ENCODE peak calls at places on chromosomes 5 and 9, in four cellular contexts. Y, K, X and A are unnamed samples.
A peak's percentile ranks its signal among the peaks of the same experiment; 100 is the strongest.

GRCh38 chr9:19493174-19493811 is 84.5 kb downstream of the ACER2 start:
- DNase-seq in Y (peak; percentile 79), K (peak; percentile 86), X (no peak), A (peak; percentile 69)

GRCh38 chr5:53438486-53439472 is 41.6 kb upstream of the FST start:
- DNase-seq in Y (no peak), K (no peak), X (no peak), A (no peak)

GRCh38 chr9:82923410-82924242 is 139.3 kb downstream of the RASEF start:
- DNase-seq in Y (no peak), K (no peak), X (no peak), A (no peak)

GRCh38 chr5:100667021-100667671 is 132.0 kb downstream of the FAM174A start:
- DNase-seq in Y (no peak), K (no peak), X (no peak), A (no peak)

GRCh38 chr9:95091971-95092320 is 225.6 kb downstream of the FANCC start:
- DNase-seq in Y (no peak), K (no peak), X (no peak), A (no peak)

GRCh38 chr9:86926130-86926529 is 21.2 kb downstream of the GAS1 start:
- DNase-seq in Y (no peak), K (no peak), X (no peak), A (no peak)

GRCh38 chr5:104355350-104355749 is 792.8 kb upstream of the NUDT12 start:
- DNase-seq in Y (no peak), K (no peak), X (no peak), A (no peak)

GRCh38 chr5:44942524-44943001 is 133.8 kb downstream of the MRPS30 start:
- DNase-seq in Y (no peak), K (no peak), X (no peak), A (no peak)

GRCh38 chr5:354581-355378 is 33.3 kb downstream of the AHRR start:
- DNase-seq in Y (no peak), K (no peak), X (no peak), A (no peak)

GRCh38 chr5:622946-623522 is 10.9 kb downstream of the CEP72 start:
- DNase-seq in Y (no peak), K (no peak), X (peak; percentile 57), A (no peak)

GRCh38 chr9:18379073-18379811 is 94.7 kb upstream of the ADAMTSL1 start:
- DNase-seq in Y (no peak), K (no peak), X (no peak), A (no peak)

GRCh38 chr9:1869843-1870242 is 145.3 kb upstream of the SMARCA2 start:
- DNase-seq in Y (no peak), K (no peak), X (no peak), A (no peak)

GRCh38 chr5:124274949-124275348 is 471.5 kb downstream of the ZNF608 start:
- DNase-seq in Y (no peak), K (no peak), X (no peak), A (no peak)

GRCh38 chr5:132270345-132270685 is 12.8 kb downstream of the PDLIM4 start:
- DNase-seq in Y (no peak), K (no peak), X (no peak), A (no peak)

GRCh38 chr9:8816361-8816760 is 1016.8 kb upstream of the DMAC1 start:
- DNase-seq in Y (no peak), K (no peak), X (no peak), A (no peak)

GRCh38 chr5:173735171-173735570 is 118.7 kb upstream of the BOD1 start:
- DNase-seq in Y (no peak), K (no peak), X (no peak), A (no peak)

GRCh38 chr9:37974506-37975173 is 70.7 kb upstream of the SLC25A51 start:
- DNase-seq in Y (no peak), K (no peak), X (no peak), A (no peak)

GRCh38 chr5:135154197-135154596 is 120.2 kb upstream of the PITX1 start:
- DNase-seq in Y (no peak), K (no peak), X (no peak), A (no peak)

GRCh38 chr5:132500931-132501628 is 10.5 kb upstream of the IRF1 start:
- DNase-seq in Y (peak; percentile 55), K (peak; percentile 12), X (peak; percentile 85), A (peak; percentile 70)

GRCh38 chr9:34124923-34125322 is 1.6 kb downstream of the DCAF12 start:
- DNase-seq in Y (no peak), K (no peak), X (no peak), A (no peak)

GRCh38 chr5:44774279-44774880 is 34.4 kb upstream of the MRPS30 start:
- DNase-seq in Y (no peak), K (no peak), X (no peak), A (no peak)

GRCh38 chr5:139368613-139369012 is 14.5 kb downstream of the SLC23A1 start:
- DNase-seq in Y (no peak), K (no peak), X (no peak), A (no peak)

DNA sequence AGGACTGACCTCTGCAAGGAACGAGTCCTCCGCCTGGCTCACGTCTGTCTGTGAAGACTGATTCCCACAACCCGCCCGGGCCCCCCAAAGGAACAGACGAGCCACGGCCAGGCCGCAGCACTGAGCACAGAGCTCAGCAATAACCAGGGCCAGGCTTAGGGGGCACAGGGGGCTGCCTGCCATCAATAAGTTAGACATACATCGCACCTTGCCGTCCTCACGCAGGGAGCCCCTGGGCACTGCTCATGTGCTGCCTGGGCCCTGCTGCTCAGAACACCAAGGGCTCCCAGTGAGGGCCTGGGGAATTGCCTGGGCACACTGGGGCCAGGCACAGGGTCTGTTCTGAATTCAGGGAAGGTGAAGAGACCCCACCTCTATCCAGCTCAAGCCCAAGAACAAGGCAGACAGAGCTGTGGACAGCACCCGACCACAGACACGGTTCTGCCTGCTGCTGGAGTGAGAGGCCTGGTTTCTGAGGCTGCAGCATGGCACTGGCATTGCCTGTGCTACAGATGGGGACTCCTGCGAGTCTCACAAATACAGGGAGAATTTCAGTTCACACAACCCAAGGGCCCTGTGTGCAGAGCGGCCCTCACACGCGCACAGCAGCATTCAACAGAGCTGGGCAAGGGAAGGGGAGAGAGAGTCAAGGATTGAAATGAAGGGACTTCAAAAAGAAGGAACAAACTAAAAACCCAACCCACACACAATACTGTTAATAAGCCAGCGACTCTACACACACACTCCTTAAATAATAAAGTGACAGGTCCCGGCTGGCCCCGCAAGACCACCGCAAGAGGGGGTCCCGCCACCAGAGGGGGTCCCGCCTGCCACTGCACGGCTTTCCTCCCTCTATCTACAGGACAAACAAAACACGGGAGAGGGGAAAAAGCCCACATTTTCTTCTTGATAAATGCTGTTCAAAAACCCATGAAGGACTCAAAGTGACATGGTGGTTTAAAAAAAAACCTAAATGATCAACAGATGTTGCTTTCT is 32.0 kb downstream of the PRRT1B start:
- DNase-seq in Y (no peak), K (no peak), X (no peak), A (no peak)
- H3K27ac ChIP-seq in Y (no peak overlapping the region), K (no peak overlapping the region), X (no peak overlapping the region), A (no peak overlapping the region)

GRCh38 chr5:74630387-74631087 is 10.0 kb downstream of the ENC1 start:
- DNase-seq in Y (no peak), K (no peak), X (no peak), A (no peak)

GRCh38 chr5:74626386-74627222 is 13.9 kb downstream of the ENC1 start:
- DNase-seq in Y (no peak), K (no peak), X (no peak), A (no peak)

GRCh38 chr5:74627511-74628120 is 12.9 kb downstream of the ENC1 start:
- DNase-seq in Y (no peak), K (no peak), X (no peak), A (no peak)

GRCh38 chr5:74631088-74631960 is 9.2 kb downstream of the ENC1 start:
- DNase-seq in Y (no peak), K (no peak), X (no peak), A (no peak)

DNA sequence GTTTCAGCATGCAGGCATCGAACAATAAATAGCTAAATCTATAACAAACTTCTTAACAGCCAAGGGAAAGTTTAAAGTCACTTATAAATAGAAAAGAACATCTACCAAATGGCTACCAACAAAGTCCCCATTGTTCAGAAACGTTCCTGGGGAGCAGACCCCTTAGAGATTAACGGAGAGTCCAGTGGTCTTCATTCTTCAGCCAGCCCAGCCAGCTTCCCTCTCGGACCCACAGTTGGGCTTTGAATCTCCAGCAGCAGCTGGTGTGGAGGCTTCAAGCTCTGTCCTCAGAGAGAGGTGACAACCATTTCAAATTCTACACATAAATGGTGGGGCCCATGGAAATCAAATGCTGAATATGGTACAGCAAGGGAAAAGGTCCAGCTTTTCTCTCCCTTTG is 11.2 kb downstream of the ENC1 start:
- DNase-seq in Y (no peak), K (no peak), X (no peak), A (no peak)
- H3K27ac ChIP-seq in Y (no peak overlapping the region), K (no peak overlapping the region), X (no peak overlapping the region), A (no peak overlapping the region)

GRCh38 chr5:178383919-178384814 is 151.6 kb upstream of the PHYKPL start:
- DNase-seq in Y (peak; percentile 27), K (no peak), X (no peak), A (no peak)
- H3K27ac ChIP-seq in Y (no peak overlapping the region), K (no peak overlapping the region), X (no peak overlapping the region), A (no peak overlapping the region)

GRCh38 chr5:147626494-147626893 is 116.6 kb upstream of the DPYSL3 start:
- DNase-seq in Y (no peak), K (no peak), X (no peak), A (no peak)

GRCh38 chr5:147631428-147631985 is 121.6 kb upstream of the DPYSL3 start:
- DNase-seq in Y (no peak), K (no peak), X (no peak), A (no peak)

GRCh38 chr5:147633173-147633572 is 123.3 kb upstream of the DPYSL3 start:
- DNase-seq in Y (no peak), K (no peak), X (no peak), A (no peak)

GRCh38 chr5:147628054-147628895 is 118.4 kb upstream of the DPYSL3 start:
- DNase-seq in Y (no peak), K (no peak), X (no peak), A (no peak)

DNA sequence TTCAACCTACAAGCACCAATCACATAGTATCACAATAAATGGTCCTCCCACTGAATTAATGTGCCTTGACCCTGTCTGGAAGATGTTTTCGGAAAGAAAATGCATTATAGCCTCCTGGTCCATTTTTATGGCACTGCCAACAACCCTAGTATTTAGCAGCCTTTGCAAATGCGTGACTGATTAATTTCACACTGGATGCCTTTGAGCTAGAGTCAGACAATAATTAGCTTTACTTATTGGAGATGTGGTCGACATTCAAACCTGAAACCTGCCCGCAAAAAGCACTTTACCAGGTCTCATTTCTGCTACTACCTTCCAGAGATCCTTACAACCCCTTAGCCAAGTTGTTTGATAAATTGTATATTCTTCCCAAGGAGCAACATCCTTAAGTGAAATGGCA is 119.3 kb upstream of the DPYSL3 start:
- DNase-seq in Y (no peak), K (no peak), X (no peak), A (no peak)
- H3K27ac ChIP-seq in Y (no peak overlapping the region), K (no peak overlapping the region), X (no peak overlapping the region), A (no peak overlapping the region)